ENCODE peak calls at places on chromosomes 4 and X, in six cellular contexts. A is GM12878, O is HepG2, D is SK-N-SH, T is K562, R is H1. L is an unnamed sample.

GRCh38 chrX:4043951-4044350 is 330.5 kb upstream of the PRKX start:
- DNase-seq in A (no peak), R (no peak), O (no peak), T (no peak), D (no peak), L (no peak)

GRCh38 chr4:52825311-52826090 is 36.6 kb upstream of the RASL11B start:
- DNase-seq in A (no peak), O (peak), T (no peak), D (no peak), R (no peak), L (no peak)

GRCh38 chrX:7390446-7390845 is 242.5 kb upstream of the PUDP start:
- DNase-seq in T (no peak), D (no peak), O (no peak), R (no peak), A (no peak), L (no peak)

GRCh38 chr4:135508006-135508714 is 1306.6 kb upstream of the PABPC4L start:
- DNase-seq in R (no peak), D (no peak), A (no peak), T (no peak), O (no peak), L (no peak)

GRCh38 chr4:12924253-12924652 is 559.9 kb downstream of the RAB28 start:
- DNase-seq in O (no peak), D (no peak), T (no peak), A (no peak), R (no peak), L (no peak)

GRCh38 chr4:182015893-182016292 is 227.3 kb upstream of the TENM3 start:
- DNase-seq in O (no peak), R (no peak), D (no peak), T (no peak), A (no peak), L (no peak)

GRCh38 chr4:28831867-28832266 is 1888.3 kb upstream of the PCDH7 start:
- DNase-seq in A (no peak), R (no peak), D (no peak), T (no peak), O (no peak), L (no peak)

GRCh38 chr4:92387459-92388069 is 83.8 kb downstream of the GRID2 start:
- DNase-seq in T (no peak), O (peak), A (peak), D (peak), R (no peak), L (no peak)

GRCh38 chr4:140332734-140333133 is 40.7 kb upstream of the SCOC start:
- DNase-seq in T (no peak), A (no peak), D (no peak), R (no peak), O (no peak), L (no peak)

GRCh38 chr4:78496021-78496643 is 55.4 kb upstream of the ANXA3 start:
- DNase-seq in R (no peak), D (no peak), A (no peak), O (no peak), T (no peak), L (no peak)

GRCh38 chr4:10783351-10783750 is 98.8 kb upstream of the CLNK start:
- DNase-seq in O (no peak), D (no peak), T (no peak), R (no peak), A (no peak), L (no peak)

GRCh38 chrX:133655262-133655913 is 240.1 kb upstream of the GPC4 start:
- DNase-seq in A (no peak), R (no peak), O (no peak), D (no peak), T (no peak), L (no peak)
- TF ChIP-seq GABPA in A (no peak), R (no peak), O (no peak), D (no peak), T (no peak), L (no peak)

GRCh38 chr4:22336822-22337221 is 179.0 kb downstream of the ADGRA3 start:
- DNase-seq in D (no peak), O (no peak), R (no peak), A (no peak), T (no peak), L (no peak)
- TF ChIP-seq GABPA in D (no peak), O (no peak), R (no peak), A (no peak), T (no peak), L (no peak)

DNA sequence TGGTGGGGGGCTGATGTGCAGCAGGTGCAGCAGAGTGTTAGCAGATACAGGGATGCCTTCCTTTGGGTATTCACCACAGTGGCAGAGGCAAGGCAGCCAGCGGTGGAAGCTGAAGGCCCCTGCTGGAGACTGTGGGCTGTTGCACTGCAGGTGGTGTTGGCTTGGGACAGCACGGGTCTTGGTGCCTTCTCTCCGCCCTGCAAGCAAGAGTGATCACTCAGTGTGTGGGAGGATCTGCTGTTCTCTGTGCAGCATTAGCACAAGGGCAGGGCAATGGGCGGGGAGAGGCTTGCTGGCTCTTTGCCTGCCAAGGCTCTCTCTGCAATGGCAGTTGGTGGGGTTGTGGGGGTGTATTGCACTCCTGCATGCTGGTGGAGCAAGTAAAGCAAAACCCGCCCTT is 821.0 kb upstream of the GRIA3 start:
- DNase-seq in T (no peak), O (no peak), A (no peak), D (no peak), R (no peak), L (no peak)
- TF ChIP-seq GABPA in T (no peak), O (no peak), A (no peak), D (no peak), R (no peak), L (no peak)

DNA sequence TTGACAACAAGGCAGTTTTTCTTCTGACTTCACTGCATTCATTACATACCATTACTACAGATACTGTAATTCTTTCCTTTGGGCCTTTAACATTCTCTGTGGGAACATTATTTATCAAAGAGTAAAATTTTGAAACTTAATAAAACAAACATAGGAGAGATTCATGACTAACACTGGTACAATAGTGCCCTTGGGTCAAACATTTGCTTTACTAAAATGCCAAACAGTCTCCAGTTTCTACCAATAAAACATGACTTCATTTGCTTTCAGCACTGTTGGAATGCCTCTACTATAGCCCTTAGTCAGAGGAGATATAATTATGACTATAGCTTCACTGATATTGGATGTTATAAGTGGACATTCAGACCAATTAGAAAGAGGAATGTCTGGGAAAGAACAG is 481.5 kb downstream of the PACRGL start:
- DNase-seq in O (no peak), T (no peak), A (no peak), R (no peak), D (no peak), L (no peak)
- TF ChIP-seq GABPA in O (no peak), T (no peak), A (no peak), R (no peak), D (no peak), L (no peak)

DNA sequence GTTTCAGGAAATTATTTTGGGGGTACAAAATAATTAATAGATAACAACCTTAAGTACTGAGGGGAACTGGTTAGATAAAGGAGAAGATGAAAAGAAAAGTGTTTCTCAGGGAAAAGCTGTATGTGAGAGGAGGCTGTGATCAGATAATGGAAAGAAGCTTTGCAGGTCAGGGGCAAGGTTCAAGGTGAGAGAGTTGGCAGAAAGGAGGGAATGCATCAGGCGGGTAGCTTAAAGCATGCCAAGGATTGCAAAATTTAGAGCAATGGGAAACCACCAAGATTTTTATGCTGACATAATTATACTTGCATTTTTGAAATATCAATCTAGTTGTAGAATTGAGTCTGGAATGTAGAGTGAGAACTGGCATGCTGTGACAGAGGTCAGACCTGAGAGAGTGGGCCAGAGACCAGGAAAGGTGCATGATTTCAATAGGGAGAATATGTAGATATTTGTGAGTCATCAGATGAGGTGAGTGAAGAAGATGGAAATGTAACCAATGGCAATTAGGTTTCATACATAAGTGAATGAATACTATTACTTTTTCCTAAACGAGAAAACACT is 508.7 kb downstream of the TRIML1 start:
- DNase-seq in D (no peak), R (no peak), A (no peak), T (no peak), O (no peak), L (no peak)
- TF ChIP-seq GABPA in D (no peak), R (no peak), A (no peak), T (no peak), O (no peak), L (no peak)

GRCh38 chrX:111041018-111041462 is 55.0 kb upstream of the PAK3 start:
- DNase-seq in O (peak), A (no peak), R (no peak), T (no peak), D (no peak), L (peak)

GRCh38 chrX:111035991-111036390 is 60.0 kb upstream of the PAK3 start:
- DNase-seq in R (no peak), O (no peak), T (no peak), A (no peak), D (no peak), L (no peak)

GRCh38 chrX:111039606-111040005 is 56.4 kb upstream of the PAK3 start:
- DNase-seq in R (no peak), O (no peak), A (no peak), T (no peak), D (no peak), L (no peak)

GRCh38 chrX:111035256-111035655 is 60.7 kb upstream of the PAK3 start:
- DNase-seq in A (no peak), T (no peak), O (no peak), R (no peak), D (no peak), L (no peak)

GRCh38 chrX:111040377-111041017 is 55.5 kb upstream of the PAK3 start:
- DNase-seq in R (no peak), T (no peak), D (no peak), A (no peak), O (no peak), L (no peak)
- TF ChIP-seq GABPA in R (no peak), T (no peak), D (no peak), A (no peak), O (no peak), L (no peak)

DNA sequence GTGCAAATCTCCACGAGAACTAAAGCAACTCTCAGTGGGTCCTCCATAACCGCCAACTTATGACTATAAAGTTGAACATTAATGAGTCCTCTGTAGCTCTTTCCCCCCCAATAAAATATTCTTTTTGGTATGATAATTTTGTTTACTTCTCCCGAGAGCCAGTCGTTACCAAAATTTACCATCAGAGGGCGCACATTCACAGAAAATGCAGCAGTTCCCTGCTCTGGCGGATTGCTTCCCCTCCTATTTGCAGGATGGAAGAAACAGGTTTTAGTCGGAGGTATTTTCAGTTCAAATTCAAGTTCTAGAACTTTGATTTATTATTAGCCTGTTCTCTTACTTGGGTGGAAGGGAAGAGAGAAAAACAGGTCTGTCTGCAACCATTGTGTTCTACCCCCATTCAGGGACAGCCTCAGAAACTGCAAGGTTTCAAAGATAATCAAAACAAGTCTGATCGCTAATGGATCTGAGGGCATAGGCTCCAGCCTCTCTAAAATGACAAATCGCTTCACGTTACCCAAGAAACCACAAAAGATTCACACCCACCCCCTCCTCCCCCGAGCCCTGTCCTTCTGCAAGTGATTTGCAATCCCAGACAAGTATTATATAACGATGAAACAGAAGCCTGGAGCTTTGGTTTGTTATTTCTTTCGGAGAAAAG is 263.7 kb upstream of the RPS6KA3 start:
- DNase-seq in D (peak), T (peak), O (peak), R (peak), A (peak), L (no peak)
- TF ChIP-seq GABPA in D (no peak), T (no peak), O (no peak), R (no peak), A (no peak), L (no peak)

GRCh38 chr4:187006189-187006618 is 282.5 kb upstream of the FAT1 start:
- DNase-seq in A (no peak), D (no peak), R (no peak), T (no peak), O (no peak), L (no peak)
- TF ChIP-seq GABPA in A (no peak), D (no peak), R (no peak), T (no peak), O (no peak), L (no peak)

GRCh38 chr4:183831026-183831446 is 74.1 kb upstream of the STOX2 start:
- DNase-seq in A (no peak), D (no peak), R (no peak), T (no peak), O (no peak), L (peak)

GRCh38 chr4:183825346-183825745 is 79.8 kb upstream of the STOX2 start:
- DNase-seq in D (no peak), A (no peak), T (no peak), R (no peak), O (no peak), L (no peak)

GRCh38 chr4:183830438-183830985 is 74.6 kb upstream of the STOX2 start:
- DNase-seq in R (no peak), O (no peak), D (no peak), A (no peak), T (no peak), L (peak)

GRCh38 chr4:183828839-183829238 is 76.3 kb upstream of the STOX2 start:
- DNase-seq in R (no peak), A (no peak), O (no peak), D (no peak), T (no peak), L (no peak)

GRCh38 chr4:183828125-183828524 is 77.0 kb upstream of the STOX2 start:
- DNase-seq in A (no peak), R (no peak), D (no peak), T (no peak), O (no peak), L (no peak)
- TF ChIP-seq GABPA in A (no peak), R (no peak), D (no peak), T (no peak), O (no peak), L (no peak)

L was measured in HL-60.